ENCODE peak calls at places on chromosomes 7 and 10, in eight cellular contexts. B, G, K, H, P, X, T and E are unnamed samples.

GRCh38 chr7:114740095-114740494 is 181.8 kb upstream of the MDFIC start:
- DNase-seq in B (no peak), P (no peak), H (no peak), T (no peak), G (no peak), X (no peak), K (no peak), E (no peak)

GRCh38 chr10:130516141-130516540 is 379.9 kb downstream of the GLRX3 start:
- DNase-seq in G (no peak), X (no peak), K (no peak), H (no peak), T (no peak), P (no peak), B (no peak), E (no peak)

GRCh38 chr10:114859227-114859626 is 37.6 kb downstream of the FHIP2A start:
- DNase-seq in T (no peak), P (no peak), B (no peak), K (no peak), G (no peak), X (no peak), H (no peak), E (peak)

GRCh38 chr7:105496501-105496900 is 25.6 kb downstream of the PUS7 start:
- DNase-seq in H (peak), B (peak), K (no peak), T (no peak), G (no peak), X (no peak), P (no peak), E (peak)

GRCh38 chr7:7190142-7190541 is 7.8 kb downstream of the C1GALT1 start:
- DNase-seq in X (no peak), K (no peak), P (no peak), G (no peak), H (peak), T (no peak), B (peak), E (peak)

GRCh38 chr10:43219848-43220247 is 47.0 kb downstream of the RASGEF1A start:
- DNase-seq in B (no peak), G (no peak), P (no peak), X (peak), T (no peak), K (peak), H (no peak), E (no peak)

GRCh38 chr7:77393261-77393660 is 22.9 kb downstream of the GSAP start:
- DNase-seq in P (no peak), K (no peak), H (no peak), X (no peak), B (no peak), T (no peak), G (no peak), E (no peak)

GRCh38 chr10:104293781-104294321 is 24.9 kb downstream of the GSTO2 start:
- DNase-seq in B (no peak), K (no peak), T (no peak), H (no peak), G (no peak), P (no peak), X (no peak), E (no peak)

GRCh38 chr10:103124420-103125096 is 68.5 kb downstream of the NT5C2 start:
- DNase-seq in G (no peak), H (no peak), X (no peak), B (no peak), K (no peak), T (no peak), P (no peak), E (no peak)

GRCh38 chr10:112883853-112884502 is 66.1 kb upstream of the TCF7L2 start:
- DNase-seq in K (no peak), P (no peak), X (no peak), T (no peak), H (peak), G (no peak), B (no peak), E (no peak)

GRCh38 chr7:21923663-21924062 is 22.0 kb downstream of the CDCA7L start:
- DNase-seq in B (peak), H (peak), X (peak), K (no peak), G (no peak), T (no peak), P (no peak), E (peak)

GRCh38 chr7:148042935-148043334 is 547.6 kb upstream of the C7orf33 start:
- DNase-seq in B (no peak), K (no peak), T (no peak), P (no peak), X (peak), H (no peak), G (no peak), E (no peak)

GRCh38 chr10:71893920-71894319 is 42.9 kb upstream of the PSAP start:
- DNase-seq in G (no peak), T (no peak), H (no peak), P (no peak), X (no peak), K (no peak), B (no peak), E (no peak)

GRCh38 chr10:71587941-71588573 is 131.5 kb downstream of the C10orf105 start:
- DNase-seq in X (no peak), P (no peak), K (no peak), H (no peak), B (no peak), T (no peak), G (no peak), E (peak)

GRCh38 chr10:79322616-79323566 is 24.4 kb upstream of the PPIF start:
- DNase-seq in H (peak), K (no peak), T (no peak), X (no peak), G (no peak), B (peak), P (no peak), E (peak)

GRCh38 chr10:78992333-78992732 is 76.4 kb upstream of the ZMIZ1 start:
- DNase-seq in G (no peak), X (no peak), T (no peak), H (no peak), B (no peak), P (no peak), K (no peak), E (no peak)

GRCh38 chr7:98254516-98254915 is 2.5 kb upstream of the TECPR1 start:
- DNase-seq in P (no peak), X (no peak), B (no peak), K (no peak), G (no peak), T (no peak), H (no peak), E (no peak)